ENCODE peak calls at places on chromosomes 7 and 10, in nine cellular contexts. D is T-helper 2 cell; S is IMR-90; B is stimulated activated CD8-positive, alpha-beta memory T cell treated with anti-CD3 and anti-CD28 coated beads, Interleukin-4, amount 100 ng/mL, for 4 hours; C is heart right ventricle; Y is activated CD4-positive, alpha-beta T cell treated with anti-CD3 and anti-CD28 coated beads, Interleukin-2, amount 50 U/mL, for 1 hour; I is HEK293T; J is skeletal muscle cell; X is T follicular helper cell. Z is an unnamed sample.
A peak's percentile ranks its signal among the peaks of the same experiment; 100 is the strongest.

GRCh38 chr7:28988818-28989595 is 30.9 kb upstream of the TRIL start:
- DNase-seq in D (no peak), S (peak; percentile 93), B (no peak), C (no peak), Y (no peak), I (no peak), J (peak; percentile 94), X (no peak), Z (peak; percentile 71)

GRCh38 chr7:4066626-4067475 is 615.2 kb upstream of the FOXK1 start:
- DNase-seq in D (no peak), S (no peak), B (no peak), C (no peak), Y (no peak), I (no peak), J (no peak), X (no peak), Z (no peak)

GRCh38 chr7:66400400-66400799 is 195.3 kb downstream of the TPST1 start:
- DNase-seq in D (no peak), S (no peak), B (no peak), C (no peak), Y (no peak), I (no peak), J (no peak), X (no peak), Z (no peak)

GRCh38 chr10:117596666-117597065 is 54.1 kb downstream of the EMX2 start:
- DNase-seq in D (no peak), S (no peak), B (no peak), C (no peak), Y (no peak), I (no peak), J (no peak), X (no peak), Z (no peak)

GRCh38 chr10:96670786-96671185 is 49.5 kb downstream of the PIK3AP1 start:
- DNase-seq in D (no peak), S (peak; percentile 33), B (no peak), C (no peak), Y (no peak), I (no peak), J (no peak), X (no peak), Z (no peak)

GRCh38 chr10:128005858-128006257 is 99.0 kb downstream of the PTPRE start:
- DNase-seq in D (no peak), S (no peak), B (no peak), C (no peak), Y (no peak), I (no peak), J (no peak), X (no peak), Z (no peak)

GRCh38 chr10:5614081-5614721 is 52.2 kb downstream of the ASB13 start:
- DNase-seq in D (no peak), S (peak; percentile 60), B (no peak), C (no peak), Y (no peak), I (no peak), J (no peak), X (no peak), Z (no peak)

GRCh38 chr7:141356096-141356495 is 195.1 kb upstream of the AGK start:
- DNase-seq in D (no peak), S (no peak), B (no peak), C (no peak), Y (no peak), I (no peak), J (no peak), X (no peak), Z (no peak)